ENCODE peak calls at places on chromosomes 11 and 22, in eight cellular contexts. One of them, this sample, is unnamed.

GRCh38 chr11:130544266-130544665 is 95.8 kb downstream of the ADAMTS15 start:
- DNase-seq in astrocyte of the cerebellum: no peak
- DNase-seq in HFF-Myc: no peak
- DNase-seq in IMR-90: no peak
- DNase-seq in brain microvascular endothelial cell: no peak
- DNase-seq in CD4-positive, alpha-beta T cell: no peak
- DNase-seq in cardiac muscle cell: no peak
- DNase-seq in endodermal cell: no peak
- DNase-seq in this sample: no peak

GRCh38 chr11:8102296-8102915 is 21.4 kb downstream of the TUB start:
- DNase-seq in astrocyte of the cerebellum: no peak
- DNase-seq in HFF-Myc: no peak
- DNase-seq in IMR-90: no peak
- DNase-seq in brain microvascular endothelial cell: no peak
- DNase-seq in CD4-positive, alpha-beta T cell: no peak
- DNase-seq in cardiac muscle cell: no peak
- DNase-seq in endodermal cell: peak
- DNase-seq in this sample: no peak

GRCh38 chr11:101456812-101457211 is 127.0 kb downstream of the TRPC6 start:
- DNase-seq in astrocyte of the cerebellum: no peak
- DNase-seq in HFF-Myc: no peak
- DNase-seq in IMR-90: peak
- DNase-seq in brain microvascular endothelial cell: no peak
- DNase-seq in CD4-positive, alpha-beta T cell: no peak
- DNase-seq in cardiac muscle cell: no peak
- DNase-seq in endodermal cell: no peak
- DNase-seq in this sample: no peak

GRCh38 chr11:81331611-81332205 is 1402.0 kb downstream of the FAM181B start:
- DNase-seq in astrocyte of the cerebellum: no peak
- DNase-seq in HFF-Myc: no peak
- DNase-seq in IMR-90: no peak
- DNase-seq in brain microvascular endothelial cell: no peak
- DNase-seq in CD4-positive, alpha-beta T cell: no peak
- DNase-seq in cardiac muscle cell: no peak
- DNase-seq in endodermal cell: no peak
- DNase-seq in this sample: no peak

GRCh38 chr22:44698531-44699421 is 3.2 kb upstream of the PRR5 start:
- DNase-seq in astrocyte of the cerebellum: peak
- DNase-seq in HFF-Myc: peak
- DNase-seq in IMR-90: peak
- DNase-seq in brain microvascular endothelial cell: peak
- DNase-seq in CD4-positive, alpha-beta T cell: no peak
- DNase-seq in cardiac muscle cell: peak
- DNase-seq in endodermal cell: peak
- DNase-seq in this sample: peak

GRCh38 chr11:73259406-73260126 is 12.6 kb upstream of the P2RY6 start:
- DNase-seq in astrocyte of the cerebellum: no peak
- DNase-seq in HFF-Myc: no peak
- DNase-seq in IMR-90: no peak
- DNase-seq in brain microvascular endothelial cell: no peak
- DNase-seq in CD4-positive, alpha-beta T cell: no peak
- DNase-seq in cardiac muscle cell: no peak
- DNase-seq in endodermal cell: no peak
- DNase-seq in this sample: no peak

GRCh38 chr22:45645526-45646414 is 25.9 kb upstream of the ATXN10 start:
- DNase-seq in astrocyte of the cerebellum: no peak
- DNase-seq in HFF-Myc: peak
- DNase-seq in IMR-90: peak
- DNase-seq in brain microvascular endothelial cell: peak
- DNase-seq in CD4-positive, alpha-beta T cell: peak
- DNase-seq in cardiac muscle cell: peak
- DNase-seq in endodermal cell: peak
- DNase-seq in this sample: peak

GRCh38 chr22:50314455-50315288 is 7.2 kb upstream of the PLXNB2 start:
- DNase-seq in astrocyte of the cerebellum: no peak
- DNase-seq in HFF-Myc: no peak
- DNase-seq in IMR-90: no peak
- DNase-seq in brain microvascular endothelial cell: no peak
- DNase-seq in CD4-positive, alpha-beta T cell: peak
- DNase-seq in cardiac muscle cell: peak
- DNase-seq in endodermal cell: peak
- DNase-seq in this sample: no peak

GRCh38 chr11:111135101-111135500 is 110.4 kb upstream of the POU2AF2 start:
- DNase-seq in astrocyte of the cerebellum: no peak
- DNase-seq in HFF-Myc: no peak
- DNase-seq in IMR-90: no peak
- DNase-seq in brain microvascular endothelial cell: no peak
- DNase-seq in CD4-positive, alpha-beta T cell: no peak
- DNase-seq in cardiac muscle cell: no peak
- DNase-seq in endodermal cell: no peak
- DNase-seq in this sample: no peak

GRCh38 chr11:71542382-71542781 is 4.6 kb downstream of the KRTAP5-8 start:
- DNase-seq in astrocyte of the cerebellum: no peak
- DNase-seq in HFF-Myc: no peak
- DNase-seq in IMR-90: no peak
- DNase-seq in brain microvascular endothelial cell: no peak
- DNase-seq in CD4-positive, alpha-beta T cell: no peak
- DNase-seq in cardiac muscle cell: no peak
- DNase-seq in endodermal cell: no peak
- DNase-seq in this sample: no peak

GRCh38 chr11:86182976-86183584 is 61.5 kb upstream of the EED start:
- DNase-seq in astrocyte of the cerebellum: no peak
- DNase-seq in HFF-Myc: no peak
- DNase-seq in IMR-90: peak
- DNase-seq in brain microvascular endothelial cell: no peak
- DNase-seq in CD4-positive, alpha-beta T cell: peak
- DNase-seq in cardiac muscle cell: no peak
- DNase-seq in endodermal cell: no peak
- DNase-seq in this sample: no peak

GRCh38 chr22:28812491-28812890 is 12.1 kb upstream of the XBP1 start:
- DNase-seq in astrocyte of the cerebellum: no peak
- DNase-seq in HFF-Myc: no peak
- DNase-seq in IMR-90: no peak
- DNase-seq in brain microvascular endothelial cell: no peak
- DNase-seq in CD4-positive, alpha-beta T cell: no peak
- DNase-seq in cardiac muscle cell: no peak
- DNase-seq in endodermal cell: no peak
- DNase-seq in this sample: no peak

GRCh38 chr22:28815729-28816128 is 15.4 kb upstream of the XBP1 start:
- DNase-seq in astrocyte of the cerebellum: no peak
- DNase-seq in HFF-Myc: no peak
- DNase-seq in IMR-90: no peak
- DNase-seq in brain microvascular endothelial cell: no peak
- DNase-seq in CD4-positive, alpha-beta T cell: no peak
- DNase-seq in cardiac muscle cell: no peak
- DNase-seq in endodermal cell: no peak
- DNase-seq in this sample: no peak

GRCh38 chr22:28810839-28811491 is 10.6 kb upstream of the XBP1 start:
- DNase-seq in astrocyte of the cerebellum: no peak
- DNase-seq in HFF-Myc: no peak
- DNase-seq in IMR-90: no peak
- DNase-seq in brain microvascular endothelial cell: no peak
- DNase-seq in CD4-positive, alpha-beta T cell: no peak
- DNase-seq in cardiac muscle cell: no peak
- DNase-seq in endodermal cell: no peak
- DNase-seq in this sample: no peak

GRCh38 chr22:28815101-28815500 is 14.7 kb upstream of the XBP1 start:
- DNase-seq in astrocyte of the cerebellum: no peak
- DNase-seq in HFF-Myc: no peak
- DNase-seq in IMR-90: no peak
- DNase-seq in brain microvascular endothelial cell: no peak
- DNase-seq in CD4-positive, alpha-beta T cell: no peak
- DNase-seq in cardiac muscle cell: no peak
- DNase-seq in endodermal cell: no peak
- DNase-seq in this sample: no peak

GRCh38 chr22:28813772-28814518 is 13.6 kb upstream of the XBP1 start:
- DNase-seq in astrocyte of the cerebellum: no peak
- DNase-seq in HFF-Myc: no peak
- DNase-seq in IMR-90: no peak
- DNase-seq in brain microvascular endothelial cell: no peak
- DNase-seq in CD4-positive, alpha-beta T cell: no peak
- DNase-seq in cardiac muscle cell: no peak
- DNase-seq in endodermal cell: no peak
- DNase-seq in this sample: no peak
- TF ChIP-seq CTCF in astrocyte of the cerebellum: no peak
- TF ChIP-seq CTCF in HFF-Myc: no peak
- TF ChIP-seq CTCF in IMR-90: no peak
- TF ChIP-seq CTCF in brain microvascular endothelial cell: no peak
- TF ChIP-seq CTCF in CD4-positive, alpha-beta T cell: no peak
- TF ChIP-seq CTCF in cardiac muscle cell: no peak
- TF ChIP-seq CTCF in endodermal cell: no peak
- TF ChIP-seq CTCF in this sample: no peak

GRCh38 chr11:118928108-118928869 is 2.6 kb upstream of the BCL9L start:
- DNase-seq in astrocyte of the cerebellum: no peak
- DNase-seq in HFF-Myc: peak
- DNase-seq in IMR-90: peak
- DNase-seq in brain microvascular endothelial cell: peak
- DNase-seq in CD4-positive, alpha-beta T cell: peak
- DNase-seq in cardiac muscle cell: peak
- DNase-seq in endodermal cell: peak
- DNase-seq in this sample: peak

GRCh38 chr11:118927554-118928107 is 1.9 kb upstream of the BCL9L start:
- DNase-seq in astrocyte of the cerebellum: no peak
- DNase-seq in HFF-Myc: no peak
- DNase-seq in IMR-90: no peak
- DNase-seq in brain microvascular endothelial cell: no peak
- DNase-seq in CD4-positive, alpha-beta T cell: no peak
- DNase-seq in cardiac muscle cell: no peak
- DNase-seq in endodermal cell: no peak
- DNase-seq in this sample: no peak

GRCh38 chr11:118930152-118930712 is 4.5 kb upstream of the BCL9L start:
- DNase-seq in astrocyte of the cerebellum: no peak
- DNase-seq in HFF-Myc: no peak
- DNase-seq in IMR-90: peak
- DNase-seq in brain microvascular endothelial cell: peak
- DNase-seq in CD4-positive, alpha-beta T cell: peak
- DNase-seq in cardiac muscle cell: peak
- DNase-seq in endodermal cell: peak
- DNase-seq in this sample: peak

GRCh38 chr11:118929496-118930151 is 3.9 kb upstream of the BCL9L start:
- DNase-seq in astrocyte of the cerebellum: peak
- DNase-seq in HFF-Myc: no peak
- DNase-seq in IMR-90: peak
- DNase-seq in brain microvascular endothelial cell: peak
- DNase-seq in CD4-positive, alpha-beta T cell: peak
- DNase-seq in cardiac muscle cell: peak
- DNase-seq in endodermal cell: peak
- DNase-seq in this sample: peak

DNA sequence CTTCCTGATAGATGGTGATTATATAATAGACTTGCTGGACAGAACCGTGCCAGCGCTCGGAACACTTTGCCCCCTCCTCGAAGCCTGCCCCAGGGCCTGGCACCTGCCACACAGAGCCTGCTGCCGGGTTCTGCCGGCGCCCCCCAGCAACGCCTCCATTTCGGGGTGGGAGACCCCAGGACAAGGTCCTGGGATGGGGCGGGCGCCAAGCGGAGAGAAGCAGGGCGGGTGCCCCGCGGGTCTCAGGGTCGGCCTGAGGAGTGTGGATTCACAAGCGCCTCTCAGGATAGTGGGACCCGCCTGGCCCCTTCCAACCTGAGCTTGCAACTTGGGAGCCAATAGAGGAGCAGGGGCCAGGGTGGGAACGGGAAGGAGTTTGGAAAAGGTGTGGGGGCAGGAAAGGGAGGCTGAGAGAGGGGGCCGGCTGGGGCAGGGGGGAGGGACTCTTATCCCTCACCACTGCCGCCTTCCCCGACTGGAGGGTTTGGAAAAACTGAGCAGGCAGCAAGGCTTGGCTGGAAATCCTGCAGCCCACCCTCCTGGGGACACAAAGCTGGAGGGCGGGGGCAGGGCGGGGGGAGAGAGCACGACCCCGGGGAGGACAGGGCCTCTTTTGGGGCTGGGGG is 3.3 kb upstream of the BCL9L start:
- DNase-seq in astrocyte of the cerebellum: no peak
- DNase-seq in HFF-Myc: no peak
- DNase-seq in IMR-90: peak
- DNase-seq in brain microvascular endothelial cell: no peak
- DNase-seq in CD4-positive, alpha-beta T cell: no peak
- DNase-seq in cardiac muscle cell: peak
- DNase-seq in endodermal cell: no peak
- DNase-seq in this sample: no peak
- TF ChIP-seq CTCF in astrocyte of the cerebellum: peak
- TF ChIP-seq CTCF in HFF-Myc: no peak
- TF ChIP-seq CTCF in IMR-90: peak
- TF ChIP-seq CTCF in brain microvascular endothelial cell: peak
- TF ChIP-seq CTCF in CD4-positive, alpha-beta T cell: no peak
- TF ChIP-seq CTCF in cardiac muscle cell: no peak
- TF ChIP-seq CTCF in endodermal cell: peak
- TF ChIP-seq CTCF in this sample: no peak

DNA sequence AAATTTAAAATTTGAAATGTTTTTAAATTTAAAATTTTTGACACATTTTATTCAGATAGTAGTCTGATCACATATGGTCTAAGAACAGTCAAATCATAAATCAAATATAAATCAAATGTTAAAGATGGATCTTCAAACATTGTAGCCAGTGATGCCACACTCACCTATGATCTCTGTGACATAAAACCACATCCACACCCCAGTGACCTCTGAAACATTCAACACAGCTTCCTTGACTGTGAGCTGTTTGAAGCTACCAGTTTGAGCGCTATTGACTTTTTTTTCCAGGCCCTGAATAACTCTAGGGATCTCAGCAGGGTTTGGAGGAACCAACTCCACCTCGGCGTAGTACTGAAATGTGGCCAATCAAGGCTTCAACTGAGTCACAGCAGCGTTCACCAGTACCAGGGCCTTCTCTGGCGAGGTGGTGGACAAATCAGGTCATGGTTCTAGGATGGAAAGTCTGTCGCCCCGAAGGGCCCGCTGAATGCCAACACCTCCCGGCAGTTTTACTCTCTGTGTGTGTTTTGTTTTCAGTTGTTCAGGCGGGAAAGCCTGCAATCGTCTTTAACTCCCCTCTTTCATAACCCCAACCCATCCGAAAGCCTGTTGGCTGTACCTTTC is 4.3 kb upstream of the MARK2 start:
- DNase-seq in astrocyte of the cerebellum: no peak
- DNase-seq in HFF-Myc: no peak
- DNase-seq in IMR-90: no peak
- DNase-seq in brain microvascular endothelial cell: no peak
- DNase-seq in CD4-positive, alpha-beta T cell: no peak
- DNase-seq in cardiac muscle cell: no peak
- DNase-seq in endodermal cell: no peak
- DNase-seq in this sample: no peak
- TF ChIP-seq CTCF in astrocyte of the cerebellum: no peak
- TF ChIP-seq CTCF in HFF-Myc: no peak
- TF ChIP-seq CTCF in IMR-90: no peak
- TF ChIP-seq CTCF in brain microvascular endothelial cell: no peak
- TF ChIP-seq CTCF in CD4-positive, alpha-beta T cell: no peak
- TF ChIP-seq CTCF in cardiac muscle cell: no peak
- TF ChIP-seq CTCF in endodermal cell: no peak
- TF ChIP-seq CTCF in this sample: no peak

DNA sequence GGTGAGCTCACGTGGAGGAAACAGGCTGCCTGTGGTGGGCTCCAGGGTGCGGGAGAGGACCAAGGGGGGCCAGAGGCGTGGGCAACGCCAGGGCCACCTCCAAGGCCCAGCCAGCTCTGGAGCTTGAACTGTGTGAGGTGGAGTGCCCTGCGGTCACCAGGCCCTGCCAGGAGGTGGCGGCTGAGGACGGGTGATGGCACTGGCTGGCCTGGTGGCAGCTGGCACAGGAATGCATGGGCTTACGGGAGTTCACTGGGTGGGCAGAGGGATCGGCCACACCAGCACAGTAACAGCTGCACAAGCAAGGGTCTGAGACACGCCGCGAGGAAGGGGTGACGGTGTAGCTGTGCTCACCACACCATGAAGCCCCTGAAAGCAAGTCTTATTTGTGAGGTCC is 15.8 kb downstream of the TOLLIP start:
- DNase-seq in astrocyte of the cerebellum: no peak
- DNase-seq in HFF-Myc: no peak
- DNase-seq in IMR-90: no peak
- DNase-seq in brain microvascular endothelial cell: no peak
- DNase-seq in CD4-positive, alpha-beta T cell: no peak
- DNase-seq in cardiac muscle cell: no peak
- DNase-seq in endodermal cell: peak
- DNase-seq in this sample: no peak
- TF ChIP-seq CTCF in astrocyte of the cerebellum: peak
- TF ChIP-seq CTCF in HFF-Myc: no peak
- TF ChIP-seq CTCF in IMR-90: peak
- TF ChIP-seq CTCF in brain microvascular endothelial cell: peak
- TF ChIP-seq CTCF in CD4-positive, alpha-beta T cell: no peak
- TF ChIP-seq CTCF in cardiac muscle cell: peak
- TF ChIP-seq CTCF in endodermal cell: peak
- TF ChIP-seq CTCF in this sample: peak